ENCODE peak calls at places on chromosomes 5 and 9, in four cellular contexts. One of them, this sample, is unnamed.

GRCh38 chr9:132776891-132777290 is 101.2 kb downstream of the AK8 start:
- DNase-seq in SK-N-SH: no peak
- DNase-seq in K562: no peak
- DNase-seq in HepG2: no peak
- DNase-seq in this sample: no peak

GRCh38 chr5:130652178-130652577 is 512.9 kb downstream of the HINT1 start:
- DNase-seq in HepG2: no peak
- DNase-seq in SK-N-SH: no peak
- DNase-seq in K562: no peak
- DNase-seq in this sample: no peak

GRCh38 chr9:122567901-122568300 is 15.0 kb downstream of the OR1N2 start:
- DNase-seq in HepG2: no peak
- DNase-seq in SK-N-SH: no peak
- DNase-seq in K562: no peak
- DNase-seq in this sample: no peak

GRCh38 chr9:93288341-93288740 is 104.4 kb downstream of the WNK2 start:
- DNase-seq in HepG2: peak; percentile 33
- DNase-seq in K562: no peak
- DNase-seq in SK-N-SH: peak; percentile 17
- DNase-seq in this sample: no peak

GRCh38 chr5:99033014-99033931 is 104.5 kb upstream of the CHD1 start:
- DNase-seq in SK-N-SH: no peak
- DNase-seq in HepG2: no peak
- DNase-seq in K562: no peak
- DNase-seq in this sample: no peak

GRCh38 chr5:922041-922744 is 29.5 kb downstream of the TRIP13 start:
- DNase-seq in HepG2: no peak
- DNase-seq in K562: no peak
- DNase-seq in SK-N-SH: no peak
- DNase-seq in this sample: no peak

GRCh38 chr5:55450050-55450765 is 84.6 kb downstream of the PLPP1 start:
- DNase-seq in HepG2: no peak
- DNase-seq in K562: no peak
- DNase-seq in SK-N-SH: no peak
- DNase-seq in this sample: no peak

GRCh38 chr5:160369990-160370712 is at the start of gene C1QTNF2:
- DNase-seq in K562: peak; percentile 31
- DNase-seq in HepG2: no peak
- DNase-seq in SK-N-SH: peak; percentile 77
- DNase-seq in this sample: no peak

GRCh38 chr5:54531536-54531935 is 14.0 kb downstream of the SNX18 start:
- DNase-seq in SK-N-SH: no peak
- DNase-seq in K562: no peak
- DNase-seq in HepG2: no peak
- DNase-seq in this sample: no peak

GRCh38 chr5:159211712-159212111 is 2.4 kb upstream of the RNF145 start:
- DNase-seq in SK-N-SH: peak; percentile 27
- DNase-seq in HepG2: no peak
- DNase-seq in K562: no peak
- DNase-seq in this sample: no peak

GRCh38 chr9:112005939-112006338 is 109.3 kb downstream of the UGCG start:
- DNase-seq in K562: no peak
- DNase-seq in SK-N-SH: no peak
- DNase-seq in HepG2: no peak
- DNase-seq in this sample: no peak

GRCh38 chr5:92552206-92553160 is 1028.5 kb downstream of the NR2F1-AS1 start:
- DNase-seq in SK-N-SH: peak; percentile 5
- DNase-seq in HepG2: peak; percentile 57
- DNase-seq in K562: no peak
- DNase-seq in this sample: no peak

GRCh38 chr5:10289353-10289752 is 18.3 kb downstream of the CMBL start:
- DNase-seq in HepG2: no peak
- DNase-seq in SK-N-SH: no peak
- DNase-seq in K562: no peak
- DNase-seq in this sample: no peak

GRCh38 chr5:44536650-44537260 is 147.5 kb upstream of the FGF10 start:
- DNase-seq in K562: peak; percentile 48
- DNase-seq in HepG2: peak; percentile 25
- DNase-seq in SK-N-SH: peak; percentile 35
- DNase-seq in this sample: no peak

GRCh38 chr5:116944171-116944570 is 369.5 kb upstream of the SEMA6A start:
- DNase-seq in HepG2: peak; percentile 19
- DNase-seq in SK-N-SH: no peak
- DNase-seq in K562: no peak
- DNase-seq in this sample: no peak

GRCh38 chr9:114588671-114589526 is 1.3 kb downstream of the ATP6V1G1 start:
- DNase-seq in K562: peak; percentile 19
- DNase-seq in HepG2: no peak
- DNase-seq in SK-N-SH: no peak
- DNase-seq in this sample: no peak

GRCh38 chr5:15376803-15377202 is 123.2 kb upstream of the FBXL7 start:
- DNase-seq in HepG2: no peak
- DNase-seq in SK-N-SH: no peak
- DNase-seq in K562: no peak
- DNase-seq in this sample: no peak

GRCh38 chr5:169160405-169160901 is 140.5 kb downstream of the SLIT3 start:
- DNase-seq in SK-N-SH: no peak
- DNase-seq in HepG2: no peak
- DNase-seq in K562: no peak
- DNase-seq in this sample: no peak

GRCh38 chr9:37953204-37953774 is 49.4 kb upstream of the SLC25A51 start:
- DNase-seq in SK-N-SH: no peak
- DNase-seq in HepG2: no peak
- DNase-seq in K562: no peak
- DNase-seq in this sample: no peak

GRCh38 chr9:122016789-122017188 is 76.3 kb downstream of the TTLL11 start:
- DNase-seq in SK-N-SH: no peak
- DNase-seq in HepG2: no peak
- DNase-seq in K562: peak; percentile 24
- DNase-seq in this sample: no peak

GRCh38 chr5:127960126-127960744 is 123.3 kb upstream of the SLC12A2 start:
- DNase-seq in HepG2: no peak
- DNase-seq in K562: no peak
- DNase-seq in SK-N-SH: no peak
- DNase-seq in this sample: no peak

GRCh38 chr9:18437315-18438200 is 36.4 kb upstream of the ADAMTSL1 start:
- DNase-seq in HepG2: peak; percentile 9
- DNase-seq in SK-N-SH: peak; percentile 53
- DNase-seq in K562: no peak
- DNase-seq in this sample: no peak

GRCh38 chr9:123419091-123419490 is 63.1 kb downstream of the CRB2 start:
- DNase-seq in K562: no peak
- DNase-seq in SK-N-SH: no peak
- DNase-seq in HepG2: no peak
- DNase-seq in this sample: no peak

GRCh38 chr9:121133104-121133816 is 58.5 kb downstream of the CNTRL start:
- DNase-seq in HepG2: peak; percentile 77
- DNase-seq in SK-N-SH: no peak
- DNase-seq in K562: peak; percentile 34
- DNase-seq in this sample: no peak

GRCh38 chr5:1961304-1961946 is 78.7 kb upstream of the IRX4 start:
- DNase-seq in HepG2: no peak
- DNase-seq in SK-N-SH: no peak
- DNase-seq in K562: no peak
- DNase-seq in this sample: no peak

GRCh38 chr9:12922209-12922914 is 147.5 kb downstream of the LURAP1L start:
- DNase-seq in HepG2: no peak
- DNase-seq in SK-N-SH: no peak
- DNase-seq in K562: no peak
- DNase-seq in this sample: no peak

GRCh38 chr9:91795500-91796241 is 154.4 kb downstream of the ROR2 start:
- DNase-seq in SK-N-SH: no peak
- DNase-seq in HepG2: no peak
- DNase-seq in K562: no peak
- DNase-seq in this sample: no peak

GRCh38 chr9:97847474-97848236 is 5.4 kb upstream of the FOXE1 start:
- DNase-seq in K562: no peak
- DNase-seq in HepG2: no peak
- DNase-seq in SK-N-SH: no peak
- DNase-seq in this sample: no peak

GRCh38 chr5:77301447-77301878 is 91.0 kb downstream of the PDE8B start:
- DNase-seq in K562: no peak
- DNase-seq in SK-N-SH: no peak
- DNase-seq in HepG2: no peak
- DNase-seq in this sample: no peak

GRCh38 chr5:128487041-128487440 is 51.0 kb downstream of the FBN2 start:
- DNase-seq in K562: no peak
- DNase-seq in HepG2: no peak
- DNase-seq in SK-N-SH: no peak
- DNase-seq in this sample: no peak

GRCh38 chr5:176533894-176534611 is 3.1 kb downstream of the RNF44 start:
- DNase-seq in SK-N-SH: no peak
- DNase-seq in K562: no peak
- DNase-seq in HepG2: peak; percentile 71
- DNase-seq in this sample: no peak

GRCh38 chr9:96515629-96516470 is 65.9 kb downstream of the HABP4 start:
- DNase-seq in K562: no peak
- DNase-seq in HepG2: no peak
- DNase-seq in SK-N-SH: no peak
- DNase-seq in this sample: no peak

GRCh38 chr9:114317665-114318357 is 5.1 kb upstream of the ORM1 start:
- DNase-seq in HepG2: no peak
- DNase-seq in SK-N-SH: no peak
- DNase-seq in K562: no peak
- DNase-seq in this sample: no peak

GRCh38 chr9:134154262-134154701 is 10.1 kb downstream of the RNU6ATAC start:
- DNase-seq in K562: no peak
- DNase-seq in SK-N-SH: no peak
- DNase-seq in HepG2: no peak
- DNase-seq in this sample: no peak

GRCh38 chr9:4519604-4520003 is 29.3 kb downstream of the SLC1A1 start:
- DNase-seq in HepG2: no peak
- DNase-seq in K562: no peak
- DNase-seq in SK-N-SH: no peak
- DNase-seq in this sample: no peak

DNA sequence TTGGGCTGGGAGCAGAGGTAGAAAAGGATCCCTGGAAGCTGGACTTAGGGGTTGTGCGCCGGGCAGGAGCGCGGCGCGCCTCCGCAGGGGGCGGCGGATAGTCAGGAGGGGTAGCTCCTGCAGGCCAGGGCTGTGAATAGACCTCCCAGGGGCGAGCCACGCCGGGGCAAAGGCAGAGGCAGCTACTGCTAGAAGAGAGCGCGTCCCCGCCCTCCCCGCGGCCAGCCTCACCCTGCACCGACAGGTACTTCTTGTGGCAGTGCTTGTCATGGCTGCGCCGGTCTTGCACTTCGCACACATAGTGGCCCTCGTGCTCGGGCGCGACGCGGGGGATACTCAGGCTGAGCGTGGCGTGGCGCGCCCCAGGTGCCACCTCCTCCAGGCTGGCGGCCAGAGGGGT is 28.1 kb downstream of the FLT4 start:
- DNase-seq in K562: no peak
- DNase-seq in SK-N-SH: no peak
- DNase-seq in HepG2: no peak
- DNase-seq in this sample: no peak
- TF ChIP-seq NFIC in K562: no peak
- TF ChIP-seq NFIC in SK-N-SH: no peak
- TF ChIP-seq NFIC in HepG2: no peak
- TF ChIP-seq NFIC in this sample: no peak

DNA sequence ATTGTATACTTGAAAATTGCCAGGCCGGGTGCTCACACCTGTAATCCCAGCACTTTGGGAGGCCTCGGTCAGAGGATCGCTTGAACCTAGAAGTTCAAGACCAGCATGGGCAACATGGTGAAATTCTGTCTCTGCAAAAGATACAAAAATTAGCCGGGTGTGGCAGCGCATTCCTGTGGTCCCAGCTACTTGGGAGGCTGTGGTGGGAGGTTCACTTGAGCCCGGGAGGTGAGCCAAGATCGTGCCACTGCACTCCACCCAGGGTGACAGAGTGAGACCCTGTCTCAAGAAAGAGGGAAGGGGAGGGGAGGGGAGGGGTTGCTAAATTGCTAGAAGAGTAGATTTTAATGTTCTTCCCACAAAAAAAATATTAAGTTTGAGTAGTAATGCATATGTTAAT is 53.2 kb downstream of the FNBP1 start:
- DNase-seq in SK-N-SH: no peak
- DNase-seq in K562: no peak
- DNase-seq in HepG2: no peak
- DNase-seq in this sample: no peak
- TF ChIP-seq NFIC in SK-N-SH: peak; percentile 55
- TF ChIP-seq NFIC in K562: no peak
- TF ChIP-seq NFIC in HepG2: no peak
- TF ChIP-seq NFIC in this sample: no peak

GRCh38 chr5:139425497-139425896 is 13.8 kb downstream of the DNAJC18 start:
- DNase-seq in K562: no peak
- DNase-seq in SK-N-SH: no peak
- DNase-seq in HepG2: no peak
- DNase-seq in this sample: no peak

GRCh38 chr5:139419226-139419625 is 15.3 kb upstream of the SPATA24 start:
- DNase-seq in SK-N-SH: no peak
- DNase-seq in HepG2: no peak
- DNase-seq in K562: no peak
- DNase-seq in this sample: no peak

GRCh38 chr5:139418804-139419203 is 14.9 kb upstream of the SPATA24 start:
- DNase-seq in SK-N-SH: no peak
- DNase-seq in K562: no peak
- DNase-seq in HepG2: no peak
- DNase-seq in this sample: no peak

GRCh38 chr5:139419793-139420192 is 15.9 kb upstream of the SPATA24 start:
- DNase-seq in HepG2: no peak
- DNase-seq in SK-N-SH: no peak
- DNase-seq in K562: no peak
- DNase-seq in this sample: no peak

GRCh38 chr5:139422307-139422893 is 16.9 kb downstream of the DNAJC18 start:
- DNase-seq in K562: peak; percentile 82
- DNase-seq in HepG2: peak; percentile 66
- DNase-seq in SK-N-SH: peak; percentile 74
- DNase-seq in this sample: no peak
- TF ChIP-seq NFIC in K562: no peak
- TF ChIP-seq NFIC in HepG2: no peak
- TF ChIP-seq NFIC in SK-N-SH: no peak
- TF ChIP-seq NFIC in this sample: no peak

GRCh38 chr9:69964446-69964845 is 79.2 kb upstream of the MAMDC2 start:
- DNase-seq in HepG2: no peak
- DNase-seq in K562: no peak
- DNase-seq in SK-N-SH: no peak
- DNase-seq in this sample: no peak

GRCh38 chr9:69965416-69966145 is 78.1 kb upstream of the MAMDC2 start:
- DNase-seq in K562: no peak
- DNase-seq in HepG2: no peak
- DNase-seq in SK-N-SH: no peak
- DNase-seq in this sample: no peak

GRCh38 chr9:69963728-69964127 is 79.9 kb upstream of the MAMDC2 start:
- DNase-seq in SK-N-SH: no peak
- DNase-seq in K562: no peak
- DNase-seq in HepG2: no peak
- DNase-seq in this sample: no peak

DNA sequence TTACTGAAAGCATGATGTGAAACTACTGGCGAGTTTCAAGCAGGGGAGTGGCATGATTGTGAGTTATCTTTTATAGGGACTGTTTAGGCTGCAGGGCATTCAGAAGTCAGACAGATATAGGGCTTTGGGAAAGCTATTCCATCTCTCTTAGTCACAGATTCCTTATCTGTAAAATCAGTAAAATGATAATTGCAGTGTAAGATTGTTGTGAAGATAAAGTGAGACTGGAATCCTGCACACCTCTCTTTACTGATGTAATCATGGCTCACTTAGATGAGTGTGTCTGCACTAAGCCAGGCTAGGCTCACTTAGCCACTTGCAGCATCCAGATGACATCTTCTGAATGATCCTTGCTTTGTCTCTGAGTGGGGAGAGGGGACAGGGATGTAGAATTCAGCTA is 81.8 kb upstream of the MAMDC2 start:
- DNase-seq in K562: no peak
- DNase-seq in SK-N-SH: peak; percentile 13
- DNase-seq in HepG2: no peak
- DNase-seq in this sample: no peak
- TF ChIP-seq NFIC in K562: no peak
- TF ChIP-seq NFIC in SK-N-SH: no peak
- TF ChIP-seq NFIC in HepG2: no peak
- TF ChIP-seq NFIC in this sample: no peak